ENCODE peak calls at places on chromosomes 1 and 21, in four cellular contexts. One of them, this sample, is unnamed.

GRCh38 chr21:36695671-36696389 is 3.1 kb upstream of the SIM2 start:
- DNase-seq in HL-60: no peak
- DNase-seq in pancreas: no peak
- DNase-seq in OCI-LY7: no peak
- DNase-seq in this sample: no peak

GRCh38 chr1:61585714-61586113 is 139.2 kb downstream of the TM2D1 start:
- DNase-seq in HL-60: no peak
- DNase-seq in pancreas: no peak
- DNase-seq in OCI-LY7: no peak
- DNase-seq in this sample: no peak

GRCh38 chr1:246117066-246117791 is 389.9 kb downstream of the SMYD3 start:
- DNase-seq in HL-60: peak
- DNase-seq in pancreas: peak
- DNase-seq in OCI-LY7: peak
- DNase-seq in this sample: no peak

GRCh38 chr1:196344462-196344861 is 263.8 kb downstream of the KCNT2 start:
- DNase-seq in HL-60: no peak
- DNase-seq in pancreas: no peak
- DNase-seq in OCI-LY7: no peak
- DNase-seq in this sample: no peak

GRCh38 chr1:235090406-235091069 is 38.1 kb downstream of the TOMM20 start:
- DNase-seq in HL-60: no peak
- DNase-seq in pancreas: peak
- DNase-seq in OCI-LY7: no peak
- DNase-seq in this sample: no peak

GRCh38 chr1:236395780-236396664 is 1.9 kb downstream of the EDARADD start:
- DNase-seq in HL-60: no peak
- DNase-seq in pancreas: no peak
- DNase-seq in OCI-LY7: no peak
- DNase-seq in this sample: no peak

GRCh38 chr1:178238722-178239510 is 145.0 kb downstream of the RASAL2 start:
- DNase-seq in HL-60: peak
- DNase-seq in pancreas: no peak
- DNase-seq in OCI-LY7: no peak
- DNase-seq in this sample: peak

GRCh38 chr1:46539968-46540367 is 11.5 kb downstream of the KNCN start:
- DNase-seq in HL-60: no peak
- DNase-seq in pancreas: no peak
- DNase-seq in OCI-LY7: no peak
- DNase-seq in this sample: peak

GRCh38 chr1:167987174-167987573 is 50.3 kb upstream of the MPC2 start:
- DNase-seq in HL-60: no peak
- DNase-seq in pancreas: no peak
- DNase-seq in OCI-LY7: no peak
- DNase-seq in this sample: no peak

GRCh38 chr1:117632269-117633067 is 26.6 kb downstream of the TENT5C start:
- DNase-seq in HL-60: no peak
- DNase-seq in pancreas: peak
- DNase-seq in OCI-LY7: peak
- DNase-seq in this sample: no peak

GRCh38 chr21:38987551-38988210 is 182.0 kb downstream of the ETS2 start:
- DNase-seq in HL-60: no peak
- DNase-seq in pancreas: no peak
- DNase-seq in OCI-LY7: no peak
- DNase-seq in this sample: no peak

GRCh38 chr1:205656236-205656635 is 24.1 kb downstream of the SLC45A3 start:
- DNase-seq in HL-60: no peak
- DNase-seq in pancreas: no peak
- DNase-seq in OCI-LY7: no peak
- DNase-seq in this sample: no peak

GRCh38 chr1:107648071-107648470 is 316.9 kb downstream of the VAV3 start:
- DNase-seq in HL-60: no peak
- DNase-seq in pancreas: no peak
- DNase-seq in OCI-LY7: no peak
- DNase-seq in this sample: no peak

GRCh38 chr1:84377480-84378095 is 20.7 kb upstream of the DNASE2B start:
- DNase-seq in HL-60: no peak
- DNase-seq in pancreas: no peak
- DNase-seq in OCI-LY7: no peak
- DNase-seq in this sample: no peak

GRCh38 chr1:211536606-211537005 is 42.4 kb downstream of the SLC30A1 start:
- DNase-seq in HL-60: no peak
- DNase-seq in pancreas: no peak
- DNase-seq in OCI-LY7: no peak
- DNase-seq in this sample: no peak

GRCh38 chr1:202571719-202572339 is 138.4 kb downstream of the SYT2 start:
- DNase-seq in HL-60: no peak
- DNase-seq in pancreas: peak
- DNase-seq in OCI-LY7: peak
- DNase-seq in this sample: peak

GRCh38 chr1:115453666-115454065 is 115.6 kb upstream of the NGF start:
- DNase-seq in HL-60: no peak
- DNase-seq in pancreas: no peak
- DNase-seq in OCI-LY7: no peak
- DNase-seq in this sample: no peak

GRCh38 chr1:180503274-180503862 is 991 bp upstream of the ACBD6 start:
- DNase-seq in HL-60: peak
- DNase-seq in pancreas: no peak
- DNase-seq in OCI-LY7: no peak
- DNase-seq in this sample: no peak

GRCh38 chr1:53373246-53373645 is 45.4 kb upstream of the LRP8 start:
- DNase-seq in HL-60: no peak
- DNase-seq in pancreas: no peak
- DNase-seq in OCI-LY7: no peak
- DNase-seq in this sample: no peak

GRCh38 chr21:20942523-20942922 is 55.7 kb upstream of the NCAM2 start:
- DNase-seq in HL-60: no peak
- DNase-seq in pancreas: no peak
- DNase-seq in OCI-LY7: no peak
- DNase-seq in this sample: no peak

GRCh38 chr1:197660389-197660788 is 114.9 kb downstream of the DENND1B start:
- DNase-seq in HL-60: no peak
- DNase-seq in pancreas: no peak
- DNase-seq in OCI-LY7: no peak
- DNase-seq in this sample: no peak

GRCh38 chr1:66624412-66625060 is 90.6 kb downstream of the SGIP1 start:
- DNase-seq in HL-60: no peak
- DNase-seq in pancreas: no peak
- DNase-seq in OCI-LY7: no peak
- DNase-seq in this sample: peak
- H3K27ac ChIP-seq in HL-60: no peak
- H3K27ac ChIP-seq in pancreas: no peak
- H3K27ac ChIP-seq in OCI-LY7: no peak
- H3K27ac ChIP-seq in this sample: no peak

DNA sequence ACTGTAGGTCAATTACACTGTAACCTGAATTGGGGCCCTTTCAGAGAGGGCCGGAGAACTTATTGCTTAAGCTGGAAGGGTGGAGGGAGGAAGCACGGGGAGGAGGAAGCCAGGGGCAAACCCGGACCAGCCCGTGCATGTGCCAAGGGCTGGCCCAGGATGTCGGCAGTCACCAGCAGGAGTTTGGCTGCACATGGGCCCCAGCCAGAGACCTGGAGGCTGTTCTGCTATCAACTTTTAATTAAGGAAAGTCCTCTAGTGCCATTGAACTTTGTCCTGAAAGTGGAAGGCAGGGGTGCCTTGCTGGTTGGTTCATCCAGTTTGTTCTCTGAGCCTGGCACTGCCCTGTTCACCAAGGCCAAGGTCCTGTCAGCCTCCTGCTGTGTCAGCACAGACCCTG is 200.8 kb upstream of the VAMP3 start:
- DNase-seq in HL-60: no peak
- DNase-seq in pancreas: no peak
- DNase-seq in OCI-LY7: no peak
- DNase-seq in this sample: no peak
- H3K4me3 ChIP-seq in HL-60: no peak
- H3K4me3 ChIP-seq in pancreas: no peak
- H3K4me3 ChIP-seq in OCI-LY7: no peak
- H3K4me3 ChIP-seq in this sample: no peak

DNA sequence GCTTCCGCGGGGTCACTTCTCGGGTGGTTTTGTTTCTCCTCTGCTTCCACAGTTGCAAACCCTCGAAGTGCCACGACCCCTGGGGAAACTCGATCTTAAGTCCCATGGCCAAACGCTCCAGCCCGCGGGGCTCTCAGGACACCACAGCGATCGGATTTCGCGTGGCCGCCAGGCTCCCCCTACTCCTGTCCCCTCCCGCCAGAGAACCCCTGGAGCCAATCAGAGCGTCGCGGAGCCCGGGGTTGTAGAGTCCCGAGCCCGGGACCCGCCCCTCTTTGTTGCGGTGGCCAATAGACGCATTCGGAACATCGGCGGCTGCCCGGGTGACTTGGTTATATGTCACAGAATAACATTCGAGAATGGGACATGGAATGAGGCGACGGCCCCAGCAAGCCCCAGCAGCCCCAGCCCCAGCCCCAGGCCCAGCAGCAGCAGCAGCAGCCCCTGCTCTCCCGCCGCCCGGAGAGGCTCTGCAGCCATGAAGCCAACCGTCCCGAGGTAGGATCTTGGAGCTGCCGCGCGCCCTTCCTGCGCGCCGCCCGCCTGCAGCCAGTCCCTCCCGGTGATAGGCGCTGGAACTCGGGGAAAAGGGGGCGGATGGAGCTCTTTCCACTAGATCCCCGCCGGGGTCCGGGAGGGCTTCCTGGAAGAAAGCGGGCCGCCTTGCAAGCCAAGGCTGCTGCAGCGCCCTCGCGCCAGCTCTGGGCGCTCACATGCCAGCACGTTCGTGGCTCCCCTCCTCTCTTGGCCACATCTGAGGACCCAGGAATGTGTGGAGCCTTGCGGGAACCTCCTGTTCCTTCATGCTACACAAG is at the start of gene VASH2:
- DNase-seq in HL-60: peak
- DNase-seq in pancreas: peak
- DNase-seq in OCI-LY7: peak
- DNase-seq in this sample: no peak
- TF ChIP-seq CTCF in HL-60: no peak
- TF ChIP-seq CTCF in pancreas: no peak
- TF ChIP-seq CTCF in OCI-LY7: no peak
- TF ChIP-seq CTCF in this sample: no peak

DNA sequence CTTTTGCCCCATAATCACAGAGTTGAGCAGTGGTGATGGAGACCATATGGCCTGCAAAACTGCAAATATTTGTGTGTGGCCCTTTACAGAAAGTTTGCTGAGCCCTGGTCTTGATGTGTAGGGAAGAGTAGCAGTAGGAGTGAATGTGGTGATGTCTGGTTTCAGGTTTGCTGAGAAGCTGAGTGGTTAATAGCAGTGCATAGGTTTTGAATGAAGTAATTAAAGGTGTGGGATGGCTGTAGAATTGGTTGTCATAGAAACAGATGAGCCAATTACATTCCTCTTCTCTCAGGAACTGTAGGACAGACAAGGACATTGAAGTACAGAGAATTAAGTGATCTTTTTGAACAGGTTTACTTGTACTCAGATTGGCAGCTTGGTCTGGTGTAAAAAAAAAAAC is 37.4 kb downstream of the PRDM2 start:
- DNase-seq in HL-60: no peak
- DNase-seq in pancreas: no peak
- DNase-seq in OCI-LY7: no peak
- DNase-seq in this sample: no peak
- H3K27ac ChIP-seq in HL-60: no peak
- H3K27ac ChIP-seq in pancreas: no peak
- H3K27ac ChIP-seq in OCI-LY7: no peak
- H3K27ac ChIP-seq in this sample: no peak

GRCh38 chr21:33936221-33937038 is 20.8 kb upstream of the ATP5PO start:
- DNase-seq in HL-60: no peak
- DNase-seq in pancreas: no peak
- DNase-seq in OCI-LY7: no peak
- DNase-seq in this sample: no peak

GRCh38 chr21:33931799-33932390 is 16.3 kb upstream of the ATP5PO start:
- DNase-seq in HL-60: no peak
- DNase-seq in pancreas: no peak
- DNase-seq in OCI-LY7: no peak
- DNase-seq in this sample: no peak

GRCh38 chr21:33937146-33937545 is 21.5 kb upstream of the ATP5PO start:
- DNase-seq in HL-60: no peak
- DNase-seq in pancreas: no peak
- DNase-seq in OCI-LY7: no peak
- DNase-seq in this sample: no peak

GRCh38 chr21:33937931-33938339 is 22.3 kb upstream of the ATP5PO start:
- DNase-seq in HL-60: no peak
- DNase-seq in pancreas: no peak
- DNase-seq in OCI-LY7: no peak
- DNase-seq in this sample: no peak

GRCh38 chr21:33932731-33933130 is 17.1 kb upstream of the ATP5PO start:
- DNase-seq in HL-60: no peak
- DNase-seq in pancreas: no peak
- DNase-seq in OCI-LY7: no peak
- DNase-seq in this sample: no peak
- H3K4me3 ChIP-seq in HL-60: peak
- H3K4me3 ChIP-seq in pancreas: no peak
- H3K4me3 ChIP-seq in OCI-LY7: no peak
- H3K4me3 ChIP-seq in this sample: no peak

GRCh38 chr1:200033511-200034261 is 6.2 kb downstream of the NR5A2 start:
- DNase-seq in HL-60: no peak
- DNase-seq in pancreas: no peak
- DNase-seq in OCI-LY7: no peak
- DNase-seq in this sample: no peak
- TF ChIP-seq CTCF in HL-60: no peak
- TF ChIP-seq CTCF in pancreas: no peak
- TF ChIP-seq CTCF in OCI-LY7: no peak
- TF ChIP-seq CTCF in this sample: no peak

GRCh38 chr1:150832597-150832996 is 24.5 kb upstream of the CTSK start:
- DNase-seq in HL-60: no peak
- DNase-seq in pancreas: no peak
- DNase-seq in OCI-LY7: no peak
- DNase-seq in this sample: no peak
- H3K27ac ChIP-seq in HL-60: no peak
- H3K27ac ChIP-seq in pancreas: no peak
- H3K27ac ChIP-seq in OCI-LY7: no peak
- H3K27ac ChIP-seq in this sample: no peak

DNA sequence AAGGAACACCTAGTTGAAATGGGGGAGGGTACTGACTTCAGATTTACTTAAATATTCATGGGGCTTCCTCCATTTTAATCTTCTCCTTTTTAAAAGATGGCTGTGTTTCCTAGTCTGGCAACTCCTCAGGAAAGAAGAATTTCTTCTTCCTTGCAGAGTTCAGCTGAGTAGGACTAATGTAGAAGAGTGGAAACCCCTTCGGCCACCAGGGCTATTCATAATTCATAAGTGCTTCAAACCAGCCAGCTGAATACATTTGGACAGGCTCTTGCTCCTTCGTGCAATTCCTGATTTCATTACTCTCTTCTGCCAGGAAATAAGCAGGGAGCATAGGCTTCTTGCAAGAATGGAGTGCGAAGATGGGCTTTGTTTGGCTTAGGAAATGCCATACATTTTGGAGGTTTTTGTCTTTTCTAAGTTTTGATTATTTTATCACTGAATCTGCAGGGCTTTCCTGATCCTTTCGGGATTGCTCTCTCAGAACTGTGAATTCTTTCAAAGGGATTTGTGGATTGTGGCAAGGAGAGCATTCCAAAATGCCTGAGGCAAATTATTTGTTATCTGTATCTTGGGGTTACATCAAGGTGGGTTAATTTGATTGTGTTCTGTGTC is 179.5 kb upstream of the SGIP1 start:
- DNase-seq in HL-60: no peak
- DNase-seq in pancreas: no peak
- DNase-seq in OCI-LY7: no peak
- DNase-seq in this sample: no peak
- H3K4me3 ChIP-seq in HL-60: no peak
- H3K4me3 ChIP-seq in pancreas: no peak
- H3K4me3 ChIP-seq in OCI-LY7: no peak
- H3K4me3 ChIP-seq in this sample: no peak

This sample was measured in Panc1.